ENCODE peak calls at places on chromosomes 7 and 10, in four cellular contexts. O is WTC11, U is K562, G is SK-N-SH. A is an unnamed sample.

GRCh38 chr10:42490368-42490767 is 148.0 kb downstream of the ZNF33B start:
- DNase-seq in G (no peak), O (no peak), U (no peak), A (no peak)

GRCh38 chr10:127293640-127294039 is 97.2 kb upstream of the INSYN2A start:
- DNase-seq in G (no peak), U (no peak), O (no peak), A (no peak)

GRCh38 chr10:72009430-72010081 is 45.4 kb downstream of the CHST3 start:
- DNase-seq in O (no peak), G (peak), U (no peak), A (no peak)

GRCh38 chr7:142832452-142832851 is 22.4 kb upstream of the EPHB6 start:
- DNase-seq in U (peak), O (no peak), G (no peak), A (no peak)

GRCh38 chr10:8852546-8852945 is 798.1 kb downstream of the GATA3 start:
- DNase-seq in G (no peak), O (no peak), U (no peak), A (no peak)

GRCh38 chr10:123687758-123688157 is 21.6 kb downstream of the GPR26 start:
- DNase-seq in U (no peak), O (peak), G (no peak), A (no peak)

GRCh38 chr10:19931886-19932285 is 115.7 kb downstream of the PLXDC2 start:
- DNase-seq in O (no peak), G (no peak), U (no peak), A (no peak)

GRCh38 chr10:91197044-91197651 is 23.3 kb upstream of the PCGF5 start:
- DNase-seq in G (no peak), O (no peak), U (no peak), A (no peak)

GRCh38 chr10:85513450-85513849 is 853.1 kb downstream of the GRID1 start:
- DNase-seq in O (no peak), G (no peak), U (no peak), A (no peak)

DNA sequence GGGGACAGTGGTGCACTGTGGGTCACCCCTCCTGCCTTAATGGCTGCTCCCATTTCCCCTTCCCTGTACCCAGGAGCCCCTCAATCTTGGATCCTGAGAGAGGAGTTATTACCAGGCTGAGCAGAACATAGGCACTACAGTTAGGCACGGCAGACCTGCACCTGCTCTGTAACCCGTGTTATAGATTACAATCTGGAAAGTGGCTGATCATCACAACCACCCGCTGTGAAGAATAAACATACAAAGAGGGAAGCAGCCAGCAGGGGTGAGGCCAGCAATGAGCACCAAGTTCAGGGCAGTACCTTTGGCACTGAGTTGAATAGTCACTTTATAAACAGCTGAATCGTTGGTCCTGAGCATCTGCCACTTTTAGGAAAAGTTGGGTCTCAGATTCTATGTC is 1.7 kb downstream of the CDHR1 start:
- DNase-seq in O (no peak), U (no peak), G (no peak), A (no peak)
- TF ChIP-seq TEAD4 in O (no peak), U (no peak), G (no peak), A (no peak)

GRCh38 chr7:25843467-25843866 is 308.5 kb upstream of the NFE2L3 start:
- DNase-seq in U (no peak), O (no peak), G (no peak), A (no peak)
- TF ChIP-seq CTCF in U (peak), O (no peak), G (peak), A (peak)

DNA sequence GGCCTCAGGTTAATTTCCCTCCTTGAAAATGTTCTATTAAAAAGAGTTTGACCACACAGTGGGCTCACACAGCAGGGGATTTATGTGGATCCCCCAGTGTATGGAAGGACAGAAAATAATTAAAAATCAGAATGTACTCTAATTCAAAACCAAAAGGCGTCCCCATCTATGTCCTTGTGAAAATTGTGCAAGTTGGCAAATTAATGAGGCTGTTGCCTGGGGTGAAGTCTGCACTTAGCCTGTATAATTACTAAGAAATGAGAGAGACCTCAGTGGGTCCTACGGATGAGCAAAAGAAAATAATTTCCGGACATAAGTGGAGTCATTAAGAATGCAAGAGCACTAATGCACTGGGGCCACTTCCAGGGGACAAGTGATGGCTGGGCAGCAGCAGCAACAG is 31.2 kb downstream of the PIK3CG start:
- DNase-seq in U (no peak), G (no peak), O (no peak), A (no peak)
- TF ChIP-seq TEAD4 in U (no peak), G (no peak), O (no peak), A (no peak)

GRCh38 chr7:39356531-39356930 is 209.7 kb upstream of the YAE1 start:
- DNase-seq in G (no peak), U (no peak), O (no peak), A (no peak)

GRCh38 chr7:39349452-39350123 is 216.6 kb upstream of the YAE1 start:
- DNase-seq in U (no peak), O (no peak), G (no peak), A (no peak)

GRCh38 chr7:39355664-39356063 is 210.5 kb upstream of the YAE1 start:
- DNase-seq in U (no peak), O (no peak), G (no peak), A (no peak)

GRCh38 chr7:39357648-39358047 is 208.6 kb upstream of the YAE1 start:
- DNase-seq in U (peak), G (no peak), O (peak), A (peak)

GRCh38 chr7:39353615-39354376 is 212.4 kb upstream of the YAE1 start:
- DNase-seq in G (peak), O (peak), U (no peak), A (peak)
- TF ChIP-seq CTCF in G (peak), O (no peak), U (no peak), A (no peak)

GRCh38 chr7:2278026-2278425 is 36.0 kb downstream of the NUDT1 start:
- DNase-seq in G (no peak), U (no peak), O (no peak), A (no peak)
- TF ChIP-seq TEAD4 in G (no peak), U (no peak), O (no peak), A (no peak)

GRCh38 chr7:113010377-113010776 is 76.2 kb downstream of the GPR85 start:
- DNase-seq in G (peak), U (no peak), O (no peak), A (no peak)

GRCh38 chr7:113013761-113014449 is 72.7 kb downstream of the GPR85 start:
- DNase-seq in U (no peak), O (no peak), G (no peak), A (no peak)

DNA sequence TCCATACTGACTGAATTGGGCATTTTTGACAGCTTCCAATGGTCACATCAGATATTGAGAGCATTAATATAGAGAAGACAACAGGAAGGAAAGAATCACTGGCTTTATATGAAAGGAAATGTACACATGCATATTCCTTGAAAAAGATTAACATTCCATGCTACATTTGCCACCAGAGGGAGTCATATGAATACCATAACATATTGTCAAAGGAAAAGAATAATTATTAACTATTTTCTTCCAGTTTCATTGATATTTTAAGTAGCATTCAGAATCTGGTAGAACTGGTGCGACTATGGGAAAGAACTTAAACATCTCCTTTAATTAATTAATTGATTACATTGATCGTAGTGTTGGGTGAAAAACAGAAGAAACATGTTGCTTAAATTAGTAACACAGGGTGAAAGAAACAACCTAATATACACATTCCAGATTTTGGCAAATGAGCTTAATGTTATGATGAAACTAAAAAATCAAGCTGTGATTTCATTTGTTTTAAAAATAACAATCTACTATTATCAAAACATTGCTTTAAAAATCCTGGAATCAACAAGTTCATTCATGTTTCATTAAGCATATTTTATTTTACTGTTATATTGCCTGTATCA is 71.5 kb downstream of the GPR85 start:
- DNase-seq in O (no peak), U (no peak), G (peak), A (no peak)
- TF ChIP-seq CTCF in O (no peak), U (peak), G (peak), A (no peak)

DNA sequence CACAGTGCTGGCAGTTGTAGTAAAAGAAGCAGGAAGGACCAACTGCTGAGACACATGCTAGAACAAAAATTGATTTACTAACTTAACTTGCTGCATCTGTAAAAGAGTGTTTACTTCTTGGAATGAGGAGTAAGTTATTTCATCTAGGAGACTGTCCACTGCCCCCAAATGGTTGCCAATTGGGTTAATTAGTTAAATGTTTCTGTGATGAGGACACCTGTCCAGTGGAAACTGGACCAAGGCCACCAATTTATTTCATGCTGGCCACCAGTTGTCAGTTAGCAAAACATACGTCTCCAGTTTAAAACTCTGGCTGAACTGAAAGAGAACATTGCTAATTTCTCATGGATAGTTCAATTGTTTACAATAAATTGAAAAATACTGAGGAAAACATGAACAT is 191.7 kb downstream of the PPP1R9A start:
- DNase-seq in U (no peak), G (no peak), O (no peak), A (no peak)
- TF ChIP-seq TEAD4 in U (no peak), G (no peak), O (no peak), A (no peak)

DNA sequence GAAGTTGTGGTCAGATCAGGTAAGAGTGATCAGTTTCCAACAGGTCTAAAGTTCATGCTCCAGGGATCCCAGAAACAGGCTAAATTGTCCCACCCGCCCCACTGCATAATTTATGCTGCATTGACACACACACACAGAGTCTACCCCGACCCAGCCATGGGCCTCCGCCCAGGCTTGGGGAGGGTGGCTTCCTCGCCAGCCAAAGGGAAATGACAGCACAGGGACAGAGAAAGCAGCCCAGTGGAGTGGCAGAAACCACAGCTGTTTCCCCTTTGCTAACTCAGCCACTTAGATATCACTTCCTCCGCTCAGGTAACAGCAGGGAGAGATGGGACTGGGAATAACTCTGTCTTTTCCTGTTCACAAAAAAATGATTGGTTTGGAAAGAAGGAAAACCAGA is 9.4 kb downstream of the SH3PXD2A start:
- DNase-seq in G (no peak), O (no peak), U (no peak), A (no peak)
- TF ChIP-seq CTCF in G (no peak), O (no peak), U (no peak), A (no peak)

GRCh38 chr7:157404845-157405481 is 68.2 kb downstream of the DNAJB6 start:
- DNase-seq in U (peak), O (no peak), G (peak), A (no peak)
- TF ChIP-seq TEAD4 in U (no peak), O (no peak), G (no peak), A (no peak)

GRCh38 chr7:44388089-44388970 is 62.9 kb upstream of the CAMK2B start:
- DNase-seq in U (no peak), G (no peak), O (no peak), A (no peak)

GRCh38 chr7:44391746-44392617 is 66.6 kb upstream of the CAMK2B start:
- DNase-seq in G (no peak), O (no peak), U (no peak), A (peak)

GRCh38 chr7:44392618-44393010 is 67.2 kb upstream of the CAMK2B start:
- DNase-seq in G (no peak), U (no peak), O (no peak), A (no peak)

GRCh38 chr7:44391171-44391570 is 65.8 kb upstream of the CAMK2B start:
- DNase-seq in G (no peak), U (no peak), O (no peak), A (no peak)

GRCh38 chr7:44390701-44391100 is 65.3 kb upstream of the CAMK2B start:
- DNase-seq in U (no peak), O (no peak), G (no peak), A (no peak)
- TF ChIP-seq CTCF in U (no peak), O (no peak), G (no peak), A (no peak)

A was measured in H1.